ENCODE peak calls at places on chromosomes 3 and 15, in seven cellular contexts. F is adipocyte, Z is GM12865, V is stromal cell of bone marrow, M is T-cell, J is hypothalamus, O is tibial artery. T is an unnamed sample.

GRCh38 chr3:175073209-175073905 is 214.2 kb downstream of the NAALADL2 start:
- DNase-seq in J (no peak), O (no peak), M (no peak), V (no peak), F (peak), Z (no peak), T (peak)

GRCh38 chr15:99433026-99433756 is 132.6 kb upstream of the MEF2A start:
- DNase-seq in J (no peak), M (no peak), Z (peak), F (no peak), O (peak), V (no peak), T (peak)

GRCh38 chr3:155307183-155307582 is 13.7 kb upstream of the STRIT1 start:
- DNase-seq in F (no peak), M (no peak), V (no peak), O (no peak), J (no peak), Z (no peak), T (no peak)

GRCh38 chr3:65856907-65857306 is 181.8 kb downstream of the MAGI1 start:
- DNase-seq in J (no peak), M (no peak), V (no peak), Z (no peak), F (no peak), O (no peak), T (no peak)

GRCh38 chr3:84136425-84136824 is 822.4 kb upstream of the CADM2 start:
- DNase-seq in F (no peak), J (no peak), V (no peak), M (no peak), Z (no peak), O (no peak), T (peak)

GRCh38 chr3:62379206-62379834 is 6.0 kb upstream of the FEZF2 start:
- DNase-seq in O (no peak), F (no peak), M (no peak), Z (no peak), V (no peak), J (no peak), T (no peak)

GRCh38 chr3:124862006-124862405 is 25.2 kb downstream of the ITGB5 start:
- DNase-seq in O (no peak), F (no peak), V (no peak), Z (peak), M (no peak), J (no peak), T (no peak)

GRCh38 chr3:49173116-49173791 is 1.9 kb downstream of the KLHDC8B start:
- DNase-seq in M (no peak), Z (no peak), O (no peak), V (no peak), F (no peak), J (no peak), T (no peak)

GRCh38 chr15:49300856-49301255 is 122.2 kb upstream of the FGF7 start:
- DNase-seq in O (no peak), V (no peak), F (no peak), Z (no peak), J (no peak), M (no peak), T (no peak)

T was measured in MCF 10A.